ENCODE peak calls at places on chromosomes 13 and 19, in six cellular contexts. T is osteoblast, H is IMR-90, N is H9, Q is GM23248, Y is astrocyte. U is an unnamed sample.

GRCh38 chr19:42794751-42795150 is 29.3 kb upstream of the PSG8 start:
- DNase-seq in Y (no peak), H (peak), Q (peak), T (no peak), N (no peak), U (no peak)

GRCh38 chr13:28320209-28320608 is 174.7 kb downstream of the FLT1 start:
- DNase-seq in Q (no peak), N (no peak), H (no peak), Y (no peak), T (no peak), U (no peak)

GRCh38 chr13:95059306-95059705 is 241.9 kb downstream of the ABCC4 start:
- DNase-seq in T (no peak), N (no peak), H (no peak), Y (no peak), Q (no peak), U (no peak)

GRCh38 chr13:64429691-64430090 is 2800.4 kb downstream of the PCDH9 start:
- DNase-seq in T (no peak), Q (no peak), H (no peak), N (no peak), Y (no peak), U (no peak)

GRCh38 chr13:110874508-110874960 is 40.3 kb downstream of the ANKRD10 start:
- DNase-seq in Q (peak), H (peak), Y (peak), T (peak), N (peak), U (peak)

GRCh38 chr13:38821753-38822551 is 135.1 kb downstream of the FREM2 start:
- DNase-seq in Y (peak), Q (peak), N (no peak), H (no peak), T (no peak), U (peak)

GRCh38 chr13:113332615-113333014 is 31.3 kb downstream of the GRTP1 start:
- DNase-seq in T (no peak), Y (no peak), N (no peak), H (no peak), Q (no peak), U (no peak)

GRCh38 chr19:1675633-1676350 is 23.4 kb upstream of the TCF3 start:
- DNase-seq in Y (no peak), Q (no peak), T (peak), N (peak), H (no peak), U (no peak)

GRCh38 chr19:1590641-1591397 is 1.8 kb downstream of the MBD3 start:
- DNase-seq in Q (peak), H (no peak), N (peak), Y (no peak), T (peak), U (no peak)

GRCh38 chr13:40315416-40316064 is 350.9 kb downstream of the FOXO1 start:
- DNase-seq in Q (no peak), T (peak), N (no peak), H (no peak), Y (no peak), U (peak)

GRCh38 chr19:28422791-28423650 is 789.9 kb downstream of the UQCRFS1 start:
- DNase-seq in Q (no peak), N (no peak), Y (no peak), T (no peak), H (no peak), U (no peak)

GRCh38 chr13:42458193-42458592 is 115.8 kb upstream of the TNFSF11 start:
- DNase-seq in Q (no peak), H (no peak), Y (no peak), N (no peak), T (no peak), U (no peak)

GRCh38 chr19:17394891-17395415 is 957 bp upstream of the CCDC194 start:
- DNase-seq in T (peak), H (peak), Q (peak), Y (peak), N (peak), U (peak)

GRCh38 chr13:40146063-40146462 is 490.6 kb downstream of the COG6 start:
- DNase-seq in Q (no peak), Y (no peak), T (no peak), N (peak), H (no peak), U (no peak)

GRCh38 chr13:25469179-25469545 is 97.4 kb downstream of the ATP8A2 start:
- DNase-seq in Q (no peak), H (no peak), N (no peak), T (peak), Y (no peak), U (no peak)

GRCh38 chr19:8486661-8487136 is 15.7 kb downstream of the PRAM1 start:
- DNase-seq in N (no peak), Q (no peak), Y (no peak), T (no peak), H (no peak), U (no peak)

GRCh38 chr19:10899171-10899653 is 27.9 kb downstream of the CARM1 start:
- DNase-seq in Y (no peak), H (no peak), Q (no peak), T (peak), N (no peak), U (peak)

GRCh38 chr19:43908659-43909058 is 26.4 kb downstream of the ZNF45 start:
- DNase-seq in H (no peak), Q (no peak), Y (no peak), T (no peak), N (no peak), U (no peak)

GRCh38 chr13:75635101-75635620 is 969 bp upstream of the LMO7 start:
- DNase-seq in Y (no peak), N (peak), Q (peak), H (no peak), T (peak), U (no peak)

GRCh38 chr13:60229708-60230272 is 66.1 kb upstream of the DIAPH3 start:
- DNase-seq in Y (peak), T (no peak), N (no peak), H (no peak), Q (peak), U (no peak)

GRCh38 chr19:46378268-46378667 is 31.4 kb downstream of the PPP5C start:
- DNase-seq in Q (peak), Y (peak), T (peak), H (peak), N (no peak), U (no peak)

GRCh38 chr19:18428837-18429674 is 8.9 kb downstream of the ISYNA1 start:
- DNase-seq in H (peak), Q (peak), T (peak), N (peak), Y (peak), U (no peak)

GRCh38 chr13:48603375-48603774 is 50.4 kb upstream of the CYSLTR2 start:
- DNase-seq in H (no peak), T (no peak), Y (no peak), N (no peak), Q (no peak), U (no peak)

GRCh38 chr13:65907656-65908441 is 1322.3 kb downstream of the PCDH9 start:
- DNase-seq in H (peak), N (no peak), Q (no peak), Y (peak), T (no peak), U (no peak)

GRCh38 chr13:94195715-94196114 is 283.8 kb downstream of the DCT start:
- DNase-seq in N (no peak), T (peak), Y (peak), Q (peak), H (peak), U (peak)

GRCh38 chr19:32866564-32867265 is 2.9 kb downstream of the SLC7A9 start:
- DNase-seq in Q (no peak), Y (no peak), H (no peak), T (peak), N (peak), U (no peak)

GRCh38 chr13:28059214-28059613 is 41.2 kb downstream of the FLT3 start:
- DNase-seq in Q (peak), Y (no peak), N (peak), H (peak), T (no peak), U (peak)

GRCh38 chr19:10852098-10852800 is 4.0 kb downstream of the C19orf38 start:
- DNase-seq in N (no peak), H (peak), Q (peak), T (peak), Y (peak), U (peak)

GRCh38 chr13:97535619-97536018 is 101.7 kb downstream of the RAP2A start:
- DNase-seq in T (no peak), Y (peak), N (no peak), Q (peak), H (peak), U (peak)

GRCh38 chr19:12783226-12783848 is 7.9 kb upstream of the JUNB start:
- DNase-seq in Q (peak), Y (no peak), T (peak), N (no peak), H (no peak), U (no peak)

GRCh38 chr19:11295665-11296245 is at the start of gene TSPAN16:
- DNase-seq in Q (no peak), H (no peak), T (no peak), N (no peak), Y (no peak), U (no peak)

GRCh38 chr13:33723772-33724435 is 94.0 kb upstream of the RFC3 start:
- DNase-seq in Q (peak), N (peak), T (peak), Y (peak), H (peak), U (peak)

GRCh38 chr19:1657632-1658445 is 5.4 kb upstream of the TCF3 start:
- DNase-seq in T (no peak), N (peak), Q (no peak), Y (no peak), H (no peak), U (no peak)

GRCh38 chr13:76848596-76848995 is 37.6 kb downstream of the KCTD12 start:
- DNase-seq in T (no peak), Q (peak), H (peak), Y (no peak), N (no peak), U (no peak)

GRCh38 chr13:111881700-111882099 is 185.2 kb upstream of the SOX1 start:
- DNase-seq in T (no peak), Q (no peak), H (no peak), N (no peak), Y (no peak), U (no peak)

GRCh38 chr19:2770055-2771013 is 12.7 kb downstream of the SGTA start:
- DNase-seq in N (no peak), Y (no peak), H (peak), T (no peak), Q (peak), U (no peak)

DNA sequence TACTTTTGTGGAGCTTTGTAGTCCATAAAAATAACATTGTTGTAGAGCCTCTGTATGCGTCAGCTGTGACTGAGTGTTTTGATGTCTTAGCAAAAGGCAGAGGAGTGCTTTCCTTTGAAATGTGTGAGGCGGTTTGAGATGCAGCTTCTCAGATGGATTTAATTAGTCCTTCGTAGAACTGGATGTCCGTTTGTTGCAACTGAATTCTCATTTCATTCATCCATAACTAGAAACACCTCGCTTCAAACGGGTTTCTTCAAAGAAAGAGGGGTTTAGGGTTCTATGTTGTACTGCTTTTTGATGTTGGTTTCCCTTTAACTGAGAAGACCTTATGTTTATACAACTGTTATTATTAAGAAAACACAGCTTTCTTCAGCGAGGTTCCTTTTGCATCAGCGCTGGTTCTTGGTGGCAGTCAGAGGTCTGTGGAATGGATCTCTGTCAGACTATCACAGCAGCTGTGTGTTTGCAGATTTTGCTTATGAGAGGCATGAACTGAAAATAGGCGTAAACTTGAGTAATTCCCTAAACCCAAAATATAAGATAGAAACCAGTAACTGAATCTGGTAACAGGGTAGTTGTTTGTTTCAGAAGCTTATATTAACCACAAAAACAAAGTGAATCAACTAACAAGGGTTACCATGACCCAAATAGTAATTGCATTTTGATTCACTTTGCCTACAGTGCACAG is 194.4 kb downstream of the GGACT start:
- DNase-seq in H (peak), Q (peak), Y (peak), T (peak), N (no peak), U (no peak)
- H2AFZ ChIP-seq in H (no peak), Q (peak), Y (peak), T (peak), N (no peak), U (no peak)

GRCh38 chr13:107117327-107118012 is 549.5 kb upstream of the ARGLU1 start:
- DNase-seq in T (no peak), Q (no peak), Y (no peak), N (no peak), H (peak), U (no peak)
- H2AFZ ChIP-seq in T (no peak), Q (no peak), Y (peak), N (no peak), H (peak), U (no peak)

GRCh38 chr13:102195566-102196462 is 206.0 kb downstream of the FGF14 start:
- DNase-seq in H (peak), Q (peak), N (no peak), T (no peak), Y (peak), U (peak)

GRCh38 chr13:102190930-102191329 is 210.9 kb downstream of the FGF14 start:
- DNase-seq in T (no peak), Q (no peak), H (no peak), N (no peak), Y (no peak), U (peak)

GRCh38 chr13:102197193-102197592 is 204.7 kb downstream of the FGF14 start:
- DNase-seq in H (peak), N (peak), T (no peak), Y (peak), Q (peak), U (peak)

GRCh38 chr13:102187313-102187712 is 214.5 kb downstream of the FGF14 start:
- DNase-seq in N (no peak), Y (no peak), H (no peak), T (no peak), Q (no peak), U (no peak)

GRCh38 chr13:102191951-102192461 is 209.8 kb downstream of the FGF14 start:
- DNase-seq in Q (peak), T (no peak), N (no peak), H (peak), Y (peak), U (peak)
- H2AFZ ChIP-seq in Q (no peak), T (no peak), N (no peak), H (no peak), Y (no peak), U (peak)

DNA sequence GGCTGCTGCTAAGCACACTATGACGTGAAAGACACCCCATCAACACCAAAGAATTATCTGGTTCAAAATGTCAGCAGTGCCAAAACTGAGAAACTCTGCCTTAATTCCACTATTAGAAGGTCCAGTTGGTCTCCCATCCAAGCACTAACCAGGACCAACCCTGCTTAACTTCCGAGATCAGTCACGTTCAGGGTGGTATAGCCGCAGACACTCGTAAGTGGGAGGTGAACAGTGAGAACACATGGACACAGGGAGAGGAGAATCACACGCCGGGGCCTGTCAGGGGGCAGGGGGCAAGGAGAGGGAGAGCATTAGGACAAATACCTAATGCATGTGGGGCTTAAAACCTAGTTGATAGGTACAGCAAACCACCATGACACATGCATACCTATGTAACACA is 83.4 kb downstream of the C13orf42 start:
- DNase-seq in Y (no peak), N (no peak), Q (no peak), H (no peak), T (no peak), U (no peak)
- H2AFZ ChIP-seq in Y (no peak), N (no peak), Q (no peak), H (no peak), T (no peak), U (no peak)

U was measured in mammary epithelial cell.